ENCODE peak calls at places on chromosomes 12 and 14, in eight cellular contexts. One of them, this sample, is unnamed.

GRCh38 chr12:91478500-91478899 is 295.9 kb upstream of the DCN start:
- DNase-seq in suprapubic skin: no peak
- DNase-seq in sigmoid colon: no peak
- DNase-seq in esophagus muscularis mucosa: no peak
- DNase-seq in transverse colon: no peak
- DNase-seq in SK-N-SH: no peak
- DNase-seq in K562: no peak
- DNase-seq in H1: no peak
- DNase-seq in this sample: no peak

GRCh38 chr12:103273645-103274044 is 222.1 kb downstream of the C12orf42 start:
- DNase-seq in suprapubic skin: no peak
- DNase-seq in sigmoid colon: no peak
- DNase-seq in esophagus muscularis mucosa: no peak
- DNase-seq in transverse colon: no peak
- DNase-seq in SK-N-SH: no peak
- DNase-seq in K562: no peak
- DNase-seq in H1: no peak
- DNase-seq in this sample: no peak

GRCh38 chr12:71652656-71653055 is 11.0 kb downstream of the ZFC3H1 start:
- DNase-seq in suprapubic skin: no peak
- DNase-seq in sigmoid colon: no peak
- DNase-seq in esophagus muscularis mucosa: no peak
- DNase-seq in transverse colon: no peak
- DNase-seq in SK-N-SH: no peak
- DNase-seq in K562: no peak
- DNase-seq in H1: no peak
- DNase-seq in this sample: no peak

GRCh38 chr12:1189163-1189562 is 198.1 kb downstream of the ERC1 start:
- DNase-seq in suprapubic skin: no peak
- DNase-seq in sigmoid colon: no peak
- DNase-seq in esophagus muscularis mucosa: no peak
- DNase-seq in transverse colon: no peak
- DNase-seq in SK-N-SH: no peak
- DNase-seq in K562: no peak
- DNase-seq in H1: no peak
- DNase-seq in this sample: no peak

GRCh38 chr12:106953352-106954260 is 2.1 kb upstream of the TMEM263 start:
- DNase-seq in suprapubic skin: no peak
- DNase-seq in sigmoid colon: no peak
- DNase-seq in esophagus muscularis mucosa: no peak
- DNase-seq in transverse colon: no peak
- DNase-seq in SK-N-SH: no peak
- DNase-seq in K562: no peak
- DNase-seq in H1: no peak
- DNase-seq in this sample: no peak

GRCh38 chr14:73763396-73763795 is 49.2 kb upstream of the PNMA1 start:
- DNase-seq in suprapubic skin: no peak
- DNase-seq in sigmoid colon: no peak
- DNase-seq in esophagus muscularis mucosa: no peak
- DNase-seq in transverse colon: peak
- DNase-seq in SK-N-SH: no peak
- DNase-seq in K562: no peak
- DNase-seq in H1: no peak
- DNase-seq in this sample: no peak

GRCh38 chr14:30395065-30395464 is 163.9 kb upstream of the G2E3 start:
- DNase-seq in suprapubic skin: no peak
- DNase-seq in sigmoid colon: no peak
- DNase-seq in esophagus muscularis mucosa: no peak
- DNase-seq in transverse colon: no peak
- DNase-seq in SK-N-SH: no peak
- DNase-seq in K562: no peak
- DNase-seq in H1: no peak
- DNase-seq in this sample: no peak

GRCh38 chr14:23950411-23951135 is 3.0 kb upstream of the DHRS4 start:
- DNase-seq in suprapubic skin: no peak
- DNase-seq in sigmoid colon: no peak
- DNase-seq in esophagus muscularis mucosa: no peak
- DNase-seq in transverse colon: no peak
- DNase-seq in SK-N-SH: no peak
- DNase-seq in K562: no peak
- DNase-seq in H1: no peak
- DNase-seq in this sample: no peak

GRCh38 chr12:92419201-92419600 is 273.6 kb upstream of the BTG1 start:
- DNase-seq in suprapubic skin: no peak
- DNase-seq in sigmoid colon: no peak
- DNase-seq in esophagus muscularis mucosa: no peak
- DNase-seq in transverse colon: no peak
- DNase-seq in SK-N-SH: no peak
- DNase-seq in K562: no peak
- DNase-seq in H1: no peak
- DNase-seq in this sample: no peak

GRCh38 chr12:18153826-18154225 is 63.8 kb upstream of the RERGL start:
- DNase-seq in suprapubic skin: no peak
- DNase-seq in sigmoid colon: no peak
- DNase-seq in esophagus muscularis mucosa: no peak
- DNase-seq in transverse colon: no peak
- DNase-seq in SK-N-SH: no peak
- DNase-seq in K562: no peak
- DNase-seq in H1: no peak
- DNase-seq in this sample: no peak

GRCh38 chr14:68944162-68944561 is 34.9 kb downstream of the ACTN1 start:
- DNase-seq in suprapubic skin: no peak
- DNase-seq in sigmoid colon: no peak
- DNase-seq in esophagus muscularis mucosa: no peak
- DNase-seq in transverse colon: no peak
- DNase-seq in SK-N-SH: no peak
- DNase-seq in K562: no peak
- DNase-seq in H1: no peak
- DNase-seq in this sample: no peak

GRCh38 chr12:75981773-75982564 is 49.6 kb downstream of the PHLDA1 start:
- DNase-seq in suprapubic skin: no peak
- DNase-seq in sigmoid colon: no peak
- DNase-seq in esophagus muscularis mucosa: no peak
- DNase-seq in transverse colon: no peak
- DNase-seq in SK-N-SH: no peak
- DNase-seq in K562: peak
- DNase-seq in H1: no peak
- DNase-seq in this sample: no peak

GRCh38 chr12:1878214-1878613 is 40.2 kb downstream of the CACNA2D4 start:
- DNase-seq in suprapubic skin: no peak
- DNase-seq in sigmoid colon: no peak
- DNase-seq in esophagus muscularis mucosa: peak
- DNase-seq in transverse colon: no peak
- DNase-seq in SK-N-SH: peak
- DNase-seq in K562: no peak
- DNase-seq in H1: no peak
- DNase-seq in this sample: no peak

GRCh38 chr12:49791700-49792099 is 36.5 kb downstream of the NCKAP5L start:
- DNase-seq in suprapubic skin: no peak
- DNase-seq in sigmoid colon: no peak
- DNase-seq in esophagus muscularis mucosa: no peak
- DNase-seq in transverse colon: no peak
- DNase-seq in SK-N-SH: no peak
- DNase-seq in K562: no peak
- DNase-seq in H1: no peak
- DNase-seq in this sample: no peak

GRCh38 chr12:116595186-116595585 is 36.0 kb downstream of the MAP1LC3B2 start:
- DNase-seq in suprapubic skin: no peak
- DNase-seq in sigmoid colon: no peak
- DNase-seq in esophagus muscularis mucosa: no peak
- DNase-seq in transverse colon: no peak
- DNase-seq in SK-N-SH: no peak
- DNase-seq in K562: no peak
- DNase-seq in H1: no peak
- DNase-seq in this sample: no peak

DNA sequence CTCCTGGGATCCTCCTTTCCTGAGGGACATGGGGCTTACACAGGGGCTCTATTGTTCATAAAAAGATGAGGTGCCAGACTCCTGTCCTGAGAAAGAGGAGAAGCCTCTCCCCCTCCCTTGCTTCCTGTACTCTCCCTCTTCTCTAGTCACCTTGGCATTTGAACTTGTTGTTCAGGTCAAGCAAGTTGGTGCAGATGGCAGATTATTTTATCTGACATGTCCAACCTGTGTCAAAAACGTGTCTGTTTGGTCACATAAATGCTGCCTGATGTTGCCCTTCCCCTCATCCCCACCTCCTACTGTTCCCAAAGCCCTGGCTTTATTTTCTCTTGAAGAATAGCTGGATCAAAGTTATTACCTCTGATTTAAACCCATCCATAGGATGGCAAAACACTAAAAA is 154.8 kb downstream of the TMX1 start:
- DNase-seq in suprapubic skin: no peak
- DNase-seq in sigmoid colon: no peak
- DNase-seq in esophagus muscularis mucosa: no peak
- DNase-seq in transverse colon: no peak
- DNase-seq in SK-N-SH: no peak
- DNase-seq in K562: no peak
- DNase-seq in H1: no peak
- DNase-seq in this sample: no peak
- TF ChIP-seq POLR2AphosphoS5 in suprapubic skin: peak
- TF ChIP-seq POLR2AphosphoS5 in sigmoid colon: no peak
- TF ChIP-seq POLR2AphosphoS5 in esophagus muscularis mucosa: no peak
- TF ChIP-seq POLR2AphosphoS5 in transverse colon: no peak
- TF ChIP-seq POLR2AphosphoS5 in SK-N-SH: no peak
- TF ChIP-seq POLR2AphosphoS5 in K562: no peak
- TF ChIP-seq POLR2AphosphoS5 in H1: no peak
- TF ChIP-seq POLR2AphosphoS5 in this sample: no peak

GRCh38 chr12:54262403-54262925 is 17.5 kb downstream of the CBX5 start:
- DNase-seq in suprapubic skin: no peak
- DNase-seq in sigmoid colon: no peak
- DNase-seq in esophagus muscularis mucosa: no peak
- DNase-seq in transverse colon: no peak
- DNase-seq in SK-N-SH: no peak
- DNase-seq in K562: peak
- DNase-seq in H1: no peak
- DNase-seq in this sample: no peak

GRCh38 chr12:54259194-54260011 is 20.5 kb downstream of the CBX5 start:
- DNase-seq in suprapubic skin: no peak
- DNase-seq in sigmoid colon: peak
- DNase-seq in esophagus muscularis mucosa: no peak
- DNase-seq in transverse colon: peak
- DNase-seq in SK-N-SH: peak
- DNase-seq in K562: peak
- DNase-seq in H1: peak
- DNase-seq in this sample: peak

GRCh38 chr12:54261817-54262402 is 18.0 kb downstream of the CBX5 start:
- DNase-seq in suprapubic skin: no peak
- DNase-seq in sigmoid colon: no peak
- DNase-seq in esophagus muscularis mucosa: no peak
- DNase-seq in transverse colon: no peak
- DNase-seq in SK-N-SH: no peak
- DNase-seq in K562: no peak
- DNase-seq in H1: no peak
- DNase-seq in this sample: no peak

GRCh38 chr12:54257332-54257731 is 22.6 kb downstream of the CBX5 start:
- DNase-seq in suprapubic skin: no peak
- DNase-seq in sigmoid colon: no peak
- DNase-seq in esophagus muscularis mucosa: no peak
- DNase-seq in transverse colon: no peak
- DNase-seq in SK-N-SH: no peak
- DNase-seq in K562: no peak
- DNase-seq in H1: no peak
- DNase-seq in this sample: no peak

DNA sequence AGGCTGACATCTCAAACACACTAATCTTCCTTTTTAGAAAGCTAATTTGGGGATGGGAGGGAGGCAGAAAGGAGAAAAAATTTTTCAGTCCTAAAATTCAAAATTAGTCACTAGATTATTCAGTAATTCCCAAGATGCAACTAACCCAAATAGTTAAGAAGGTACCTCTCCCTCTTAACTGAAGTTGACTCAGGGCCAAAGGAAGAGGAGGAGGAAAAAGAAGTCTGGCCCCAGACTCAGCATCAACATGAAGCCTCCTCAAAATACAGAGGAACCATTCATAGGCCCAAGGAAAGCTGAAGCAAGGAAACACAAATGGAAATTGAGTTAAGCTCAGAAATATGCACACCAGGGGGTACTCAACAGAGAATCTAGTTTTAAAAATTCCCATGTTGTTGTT is 21.6 kb downstream of the CBX5 start:
- DNase-seq in suprapubic skin: no peak
- DNase-seq in sigmoid colon: no peak
- DNase-seq in esophagus muscularis mucosa: no peak
- DNase-seq in transverse colon: no peak
- DNase-seq in SK-N-SH: no peak
- DNase-seq in K562: no peak
- DNase-seq in H1: no peak
- DNase-seq in this sample: no peak
- TF ChIP-seq CTCF in suprapubic skin: no peak
- TF ChIP-seq CTCF in sigmoid colon: no peak
- TF ChIP-seq CTCF in esophagus muscularis mucosa: no peak
- TF ChIP-seq CTCF in transverse colon: no peak
- TF ChIP-seq CTCF in SK-N-SH: no peak
- TF ChIP-seq CTCF in K562: no peak
- TF ChIP-seq CTCF in H1: no peak
- TF ChIP-seq CTCF in this sample: no peak

GRCh38 chr12:52067081-52067374 is 2.8 kb upstream of the ATG101 start:
- DNase-seq in suprapubic skin: no peak
- DNase-seq in sigmoid colon: no peak
- DNase-seq in esophagus muscularis mucosa: no peak
- DNase-seq in transverse colon: no peak
- DNase-seq in SK-N-SH: no peak
- DNase-seq in K562: no peak
- DNase-seq in H1: no peak
- DNase-seq in this sample: no peak

GRCh38 chr12:52073531-52073950 is 3.8 kb downstream of the ATG101 start:
- DNase-seq in suprapubic skin: no peak
- DNase-seq in sigmoid colon: no peak
- DNase-seq in esophagus muscularis mucosa: no peak
- DNase-seq in transverse colon: no peak
- DNase-seq in SK-N-SH: no peak
- DNase-seq in K562: no peak
- DNase-seq in H1: no peak
- DNase-seq in this sample: no peak

GRCh38 chr12:52069410-52070242 is at the start of gene ATG101:
- DNase-seq in suprapubic skin: peak
- DNase-seq in sigmoid colon: peak
- DNase-seq in esophagus muscularis mucosa: peak
- DNase-seq in transverse colon: peak
- DNase-seq in SK-N-SH: peak
- DNase-seq in K562: peak
- DNase-seq in H1: peak
- DNase-seq in this sample: peak

GRCh38 chr12:52074006-52074405 is 4.2 kb downstream of the ATG101 start:
- DNase-seq in suprapubic skin: no peak
- DNase-seq in sigmoid colon: no peak
- DNase-seq in esophagus muscularis mucosa: no peak
- DNase-seq in transverse colon: no peak
- DNase-seq in SK-N-SH: no peak
- DNase-seq in K562: no peak
- DNase-seq in H1: no peak
- DNase-seq in this sample: peak

GRCh38 chr12:52070243-52070925 is 606 bp downstream of the ATG101 start:
- DNase-seq in suprapubic skin: no peak
- DNase-seq in sigmoid colon: no peak
- DNase-seq in esophagus muscularis mucosa: no peak
- DNase-seq in transverse colon: no peak
- DNase-seq in SK-N-SH: no peak
- DNase-seq in K562: peak
- DNase-seq in H1: no peak
- DNase-seq in this sample: no peak
- TF ChIP-seq EP300 in suprapubic skin: no peak
- TF ChIP-seq EP300 in sigmoid colon: no peak
- TF ChIP-seq EP300 in esophagus muscularis mucosa: no peak
- TF ChIP-seq EP300 in transverse colon: no peak
- TF ChIP-seq EP300 in SK-N-SH: no peak
- TF ChIP-seq EP300 in K562: no peak
- TF ChIP-seq EP300 in H1: no peak
- TF ChIP-seq EP300 in this sample: no peak

GRCh38 chr12:108806350-108806749 is 51.0 kb downstream of the SSH1 start:
- DNase-seq in suprapubic skin: no peak
- DNase-seq in sigmoid colon: no peak
- DNase-seq in esophagus muscularis mucosa: no peak
- DNase-seq in transverse colon: no peak
- DNase-seq in SK-N-SH: no peak
- DNase-seq in K562: no peak
- DNase-seq in H1: no peak
- DNase-seq in this sample: no peak
- TF ChIP-seq POLR2AphosphoS5 in suprapubic skin: no peak
- TF ChIP-seq POLR2AphosphoS5 in sigmoid colon: no peak
- TF ChIP-seq POLR2AphosphoS5 in esophagus muscularis mucosa: peak
- TF ChIP-seq POLR2AphosphoS5 in transverse colon: no peak
- TF ChIP-seq POLR2AphosphoS5 in SK-N-SH: no peak
- TF ChIP-seq POLR2AphosphoS5 in K562: no peak
- TF ChIP-seq POLR2AphosphoS5 in H1: no peak
- TF ChIP-seq POLR2AphosphoS5 in this sample: no peak

This sample was measured in stomach.